ENCODE peak calls at places on chromosomes 5 and 9, in eight cellular contexts. N is M059J; X is HEK293T; A is gastrocnemius medialis; K is Kasumi-1; R is activated T-cell treated with anti-CD3 and anti-CD28 coated beads, Interleukin-2, amount 50 U/mL, for 48 hours; V is EL; Z is ovary. U is an unnamed sample.
A peak's percentile ranks its signal among the peaks of the same experiment; 100 is the strongest.

GRCh38 chr9:81002242-81002641 is 687.1 kb downstream of the TLE1 start:
- DNase-seq in K (no peak), N (peak; percentile 63), V (no peak), Z (no peak), A (no peak), R (peak; percentile 23), X (no peak), U (no peak)

GRCh38 chr5:129027260-129027659 is 62.0 kb downstream of the SLC27A6 start:
- DNase-seq in X (no peak), A (no peak), V (no peak), Z (no peak), K (no peak), R (no peak), N (no peak), U (no peak)

GRCh38 chr5:119271758-119272730 is 83.8 kb upstream of the TNFAIP8 start:
- DNase-seq in R (no peak), X (no peak), N (no peak), K (no peak), V (no peak), A (no peak), Z (no peak), U (no peak)

GRCh38 chr5:102795546-102795945 is 40.4 kb downstream of the PAM start:
- DNase-seq in K (no peak), X (no peak), R (no peak), N (no peak), Z (no peak), A (no peak), V (no peak), U (no peak)

GRCh38 chr5:134626369-134627014 is 6.1 kb downstream of the SAR1B start:
- DNase-seq in Z (no peak), A (no peak), K (no peak), R (no peak), X (peak; percentile 25), V (no peak), N (peak; percentile 6), U (no peak)

GRCh38 chr5:150178262-150178661 is 11.6 kb upstream of the SLC6A7 start:
- DNase-seq in R (no peak), X (no peak), N (no peak), A (no peak), V (no peak), K (no peak), Z (no peak), U (no peak)

GRCh38 chr9:122821278-122821952 is 7.0 kb downstream of the PDCL start:
- DNase-seq in N (no peak), A (peak; percentile 61), R (no peak), V (no peak), X (no peak), Z (no peak), K (peak; percentile 75), U (peak; percentile 83)

GRCh38 chr5:78808380-78808779 is 159.8 kb upstream of the LHFPL2 start:
- DNase-seq in Z (no peak), R (no peak), X (no peak), V (no peak), K (no peak), N (no peak), A (no peak), U (no peak)

U was measured in D341Med.